ENCODE peak calls at places on chromosomes 5 and 9, in six cellular contexts. T is astrocyte of the spinal cord, G is glutamatergic neuron, K is upper lobe of right lung, V is upper lobe of left lung, L is right atrium auricular region. S is an unnamed sample.

GRCh38 chr5:126656397-126657007 is 55.8 kb downstream of the PHAX start:
- DNase-seq in T (peak), L (no peak), K (no peak), G (no peak), V (no peak), S (peak)

GRCh38 chr5:181187500-181188213 is 17.3 kb downstream of the TRIM7 start:
- DNase-seq in G (peak), T (peak), K (peak), V (peak), L (peak), S (peak)

GRCh38 chr5:14406554-14406849 is 175.1 kb upstream of the OTULINL start:
- DNase-seq in K (no peak), G (no peak), T (peak), L (no peak), V (no peak), S (peak)

GRCh38 chr5:81164466-81164865 is 68.7 kb upstream of the CKMT2 start:
- DNase-seq in L (no peak), K (no peak), V (no peak), T (peak), G (no peak), S (no peak)

GRCh38 chr5:112228672-112229071 is 190.4 kb downstream of the EPB41L4A start:
- DNase-seq in G (no peak), L (peak), T (peak), K (peak), V (no peak), S (peak)

GRCh38 chr5:76705574-76705973 is 10.4 kb upstream of the F2R start:
- DNase-seq in T (no peak), G (no peak), L (no peak), K (no peak), V (no peak), S (no peak)

GRCh38 chr9:137477778-137478612 is 18.9 kb upstream of the NSMF start:
- DNase-seq in K (no peak), L (no peak), V (peak), G (no peak), T (no peak), S (no peak)

GRCh38 chr5:131252824-131253171 is 11.1 kb upstream of the CDC42SE2 start:
- DNase-seq in G (no peak), T (no peak), V (no peak), K (peak), L (no peak), S (no peak)

GRCh38 chr9:128747233-128747632 is 23.3 kb upstream of the ZDHHC12 start:
- DNase-seq in G (no peak), T (no peak), L (no peak), V (no peak), K (no peak), S (no peak)

GRCh38 chr5:154415114-154415513 is 30.7 kb upstream of the SAP30L start:
- DNase-seq in G (no peak), L (no peak), K (no peak), V (no peak), T (no peak), S (no peak)

GRCh38 chr5:142403583-142403982 is 78.8 kb upstream of the SPRY4 start:
- DNase-seq in L (no peak), G (no peak), K (no peak), T (no peak), V (no peak), S (no peak)

GRCh38 chr5:933251-933861 is 40.7 kb downstream of the TRIP13 start:
- DNase-seq in V (no peak), G (no peak), K (no peak), L (no peak), T (no peak), S (no peak)

GRCh38 chr9:114911167-114911821 is 19.1 kb downstream of the TNFSF8 start:
- DNase-seq in V (no peak), G (no peak), L (no peak), K (no peak), T (peak), S (peak)

GRCh38 chr9:114910541-114910940 is 19.9 kb downstream of the TNFSF8 start:
- DNase-seq in K (no peak), L (no peak), T (no peak), G (no peak), V (no peak), S (no peak)

GRCh38 chr9:114913217-114913616 is 17.2 kb downstream of the TNFSF8 start:
- DNase-seq in L (no peak), K (no peak), G (no peak), V (no peak), T (no peak), S (no peak)

GRCh38 chr9:114909657-114910056 is 20.7 kb downstream of the TNFSF8 start:
- DNase-seq in T (no peak), K (no peak), G (no peak), V (no peak), L (no peak), S (no peak)

GRCh38 chr9:114914139-114914538 is 16.3 kb downstream of the TNFSF8 start:
- DNase-seq in V (no peak), G (no peak), K (no peak), L (no peak), T (no peak), S (no peak)
- TF ChIP-seq CTCF in V (no peak), G (no peak), K (no peak), L (no peak), T (peak), S (peak)

GRCh38 chr9:126219717-126220116 is 106.9 kb upstream of the MVB12B start:
- DNase-seq in G (peak), K (no peak), V (no peak), L (no peak), T (no peak), S (no peak)
- TF ChIP-seq CTCF in G (peak), K (no peak), V (no peak), L (no peak), T (no peak), S (no peak)

GRCh38 chr9:135156525-135157510 is 69.3 kb downstream of the OLFM1 start:
- DNase-seq in L (no peak), V (no peak), T (peak), G (no peak), K (peak), S (peak)
- TF ChIP-seq CTCF in L (no peak), V (no peak), T (no peak), G (no peak), K (no peak), S (no peak)

DNA sequence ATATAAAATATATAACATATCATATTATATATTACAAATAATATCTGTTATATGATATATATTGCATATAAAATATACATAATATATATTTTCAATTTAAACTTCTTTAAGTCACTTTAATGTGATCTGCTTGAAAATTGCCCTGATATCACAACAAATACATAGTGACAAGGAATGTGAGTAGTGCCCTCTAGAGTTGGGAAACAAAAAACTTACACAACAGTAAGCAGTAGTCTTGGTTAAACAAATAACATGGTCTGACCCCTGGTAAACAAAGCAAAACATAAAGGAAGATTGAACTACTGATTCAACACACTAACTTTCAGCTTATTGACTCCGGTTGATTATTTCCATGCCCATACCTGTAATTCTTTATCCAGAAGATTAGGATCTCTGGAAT is 188.3 kb upstream of the NMUR2 start:
- DNase-seq in G (no peak), T (no peak), V (no peak), L (no peak), K (no peak), S (peak)
- TF ChIP-seq CTCF in G (no peak), T (no peak), V (no peak), L (no peak), K (no peak), S (peak)

DNA sequence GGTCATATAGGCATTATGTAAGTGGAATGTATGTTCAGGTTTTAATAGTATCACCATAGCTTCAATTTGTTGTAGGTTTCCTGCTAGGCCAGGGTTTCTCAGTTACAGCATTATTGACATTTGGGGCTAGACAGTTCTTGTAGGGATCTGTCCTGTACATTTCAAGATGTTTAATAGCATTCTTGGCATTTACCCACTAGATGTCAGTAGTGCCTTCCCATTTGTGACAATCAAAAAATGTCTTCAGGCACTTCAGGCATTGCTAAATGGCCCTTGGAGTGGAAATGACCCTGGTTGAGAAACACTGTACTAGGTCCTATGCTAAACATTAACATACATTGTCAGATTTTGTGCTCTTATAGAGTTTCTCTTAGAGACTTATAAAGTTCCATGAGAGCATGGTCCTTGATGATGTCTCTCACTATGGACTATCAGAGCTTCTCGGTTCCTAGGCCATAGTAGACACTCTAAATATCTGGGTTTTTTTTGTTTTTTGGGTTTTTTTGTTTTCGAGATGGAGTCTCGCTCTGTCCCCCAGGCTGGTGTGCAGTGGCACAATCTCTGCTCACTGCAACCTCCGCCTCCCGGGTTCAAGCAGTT is 1.4 kb downstream of the KIF20A start:
- DNase-seq in T (peak), L (no peak), V (no peak), K (no peak), G (no peak), S (peak)
- TF ChIP-seq CTCF in T (peak), L (no peak), V (no peak), K (peak), G (peak), S (peak)

GRCh38 chr5:33994845-33995244 is 10.4 kb upstream of the SLC45A2 start:
- DNase-seq in V (no peak), K (no peak), L (no peak), G (no peak), T (peak), S (peak)
- TF ChIP-seq CTCF in V (no peak), K (no peak), L (no peak), G (no peak), T (no peak), S (no peak)

GRCh38 chr9:97271292-97271691 is 36.2 kb upstream of the CCDC180 start:
- DNase-seq in G (peak), K (no peak), L (no peak), T (no peak), V (peak), S (no peak)
- TF ChIP-seq CTCF in G (no peak), K (no peak), L (no peak), T (no peak), V (no peak), S (no peak)

GRCh38 chr5:158054388-158055092 is 195.6 kb upstream of the CLINT1 start:
- DNase-seq in K (no peak), G (no peak), L (no peak), T (no peak), V (no peak), S (peak)
- TF ChIP-seq CTCF in K (no peak), G (no peak), L (no peak), T (no peak), V (no peak), S (no peak)

S was measured in MCF 10A.